ENCODE peak calls at places on chromosomes 6 and 20, in eight cellular contexts. X is RWPE1; O is stimulated activated CD8-positive, alpha-beta memory T cell treated with anti-CD3 and anti-CD28 coated beads, Interleukin-15, amount 100 ng/mL, for 24 hours; V is activated gamma-delta T cell treated with Interleukin-2 at 50 U/mL for 16 hours; J is activated naive CD4-positive, alpha-beta T cell treated with anti-CD3 and anti-CD28 coated beads, Interleukin-2, amount 50 U/mL, for 16 hours; Z is GM12865; P is NCI-H1436; T is activated T-helper 9 cell treated with anti-CD3 and anti-CD28 coated beads, Interleukin-2, amount 50 U/mL, for 16 hours. G is an unnamed sample.
A peak's percentile ranks its signal among the peaks of the same experiment; 100 is the strongest.

GRCh38 chr6:41591859-41592502 is 45.8 kb downstream of the FOXP4 start:
- DNase-seq in X (peak; percentile 90), O (peak; percentile 61), V (peak; percentile 78), J (peak; percentile 77), Z (peak; percentile 70), P (peak; percentile 58), T (peak; percentile 67), G (peak; percentile 87)

GRCh38 chr20:38073307-38074010 is 39.9 kb downstream of the RPRD1B start:
- DNase-seq in X (peak; percentile 80), O (no peak), V (no peak), J (no peak), Z (peak; percentile 70), P (peak; percentile 34), T (no peak), G (peak; percentile 91)

GRCh38 chr20:51510961-51511360 is 31.6 kb downstream of the NFATC2 start:
- DNase-seq in X (peak; percentile 36), O (no peak), V (no peak), J (no peak), Z (no peak), P (no peak), T (no peak), G (no peak)

GRCh38 chr6:24307881-24308280 is 50.0 kb downstream of the DCDC2 start:
- DNase-seq in X (no peak), O (no peak), V (no peak), J (no peak), Z (no peak), P (no peak), T (no peak), G (no peak)

GRCh38 chr6:22966711-22967110 is 397.3 kb downstream of the HDGFL1 start:
- DNase-seq in X (no peak), O (no peak), V (no peak), J (no peak), Z (no peak), P (peak; percentile 5), T (no peak), G (no peak)

GRCh38 chr6:69827491-69827890 is 30.7 kb upstream of the LMBRD1 start:
- DNase-seq in X (no peak), O (no peak), V (no peak), J (no peak), Z (no peak), P (no peak), T (no peak), G (no peak)

GRCh38 chr6:43247115-43247999 is 4.1 kb downstream of the TTBK1 start:
- DNase-seq in X (peak; percentile 81), O (peak; percentile 54), V (peak; percentile 70), J (peak; percentile 85), Z (peak; percentile 86), P (peak; percentile 64), T (peak; percentile 69), G (peak; percentile 69)

GRCh38 chr6:119856136-119856535 is 506.6 kb upstream of the MAN1A1 start:
- DNase-seq in X (peak; percentile 17), O (no peak), V (no peak), J (peak; percentile 30), Z (peak; percentile 10), P (no peak), T (no peak), G (no peak)

GRCh38 chr6:122770835-122771601 is 8.5 kb upstream of the FABP7 start:
- DNase-seq in X (no peak), O (no peak), V (no peak), J (no peak), Z (no peak), P (no peak), T (no peak), G (peak; percentile 63)

GRCh38 chr6:21360353-21360752 is 233.2 kb upstream of the SOX4 start:
- DNase-seq in X (no peak), O (no peak), V (no peak), J (no peak), Z (peak; percentile 53), P (no peak), T (no peak), G (peak; percentile 67)

GRCh38 chr20:35490736-35491181 is 35.4 kb downstream of the CEP250 start:
- DNase-seq in X (no peak), O (peak; percentile 28), V (peak; percentile 67), J (peak; percentile 48), Z (peak; percentile 86), P (no peak), T (peak; percentile 28), G (no peak)

GRCh38 chr6:32867559-32868256 is 13.7 kb downstream of the PSMB9 start:
- DNase-seq in X (no peak), O (no peak), V (no peak), J (no peak), Z (no peak), P (no peak), T (no peak), G (no peak)

GRCh38 chr20:48416002-48416401 is 411.8 kb downstream of the PREX1 start:
- DNase-seq in X (no peak), O (no peak), V (no peak), J (no peak), Z (peak; percentile 57), P (no peak), T (no peak), G (no peak)

GRCh38 chr6:113763311-113763766 is 93.8 kb upstream of the MARCKS start:
- DNase-seq in X (peak; percentile 11), O (no peak), V (no peak), J (no peak), Z (peak; percentile 38), P (no peak), T (no peak), G (no peak)

GRCh38 chr6:34920097-34920496 is 31.0 kb downstream of the ANKS1A start:
- DNase-seq in X (no peak), O (no peak), V (no peak), J (no peak), Z (no peak), P (no peak), T (no peak), G (no peak)

GRCh38 chr6:32173051-32173727 is 2.7 kb downstream of the AGPAT1 start:
- DNase-seq in X (no peak), O (no peak), V (no peak), J (no peak), Z (no peak), P (no peak), T (no peak), G (peak; percentile 22)

GRCh38 chr20:4966826-4967751 is 34.2 kb downstream of the SLC23A2 start:
- DNase-seq in X (no peak), O (no peak), V (no peak), J (no peak), Z (no peak), P (no peak), T (no peak), G (no peak)

GRCh38 chr6:165659945-165660862 is 2.8 kb downstream of the PDE10A start:
- DNase-seq in X (no peak), O (no peak), V (no peak), J (no peak), Z (no peak), P (no peak), T (no peak), G (no peak)

GRCh38 chr20:44187763-44188709 is 1.0 kb upstream of the JPH2 start:
- DNase-seq in X (no peak), O (no peak), V (no peak), J (no peak), Z (peak; percentile 29), P (no peak), T (no peak), G (no peak)

GRCh38 chr6:113860165-113860955 is 3.2 kb downstream of the MARCKS start:
- DNase-seq in X (peak; percentile 21), O (no peak), V (no peak), J (no peak), Z (peak; percentile 20), P (peak; percentile 31), T (no peak), G (no peak)

GRCh38 chr6:20433929-20434328 is 32.2 kb downstream of the E2F3 start:
- DNase-seq in X (no peak), O (no peak), V (no peak), J (no peak), Z (no peak), P (no peak), T (no peak), G (no peak)

GRCh38 chr20:18879262-18879661 is 65.7 kb downstream of the SCP2D1 start:
- DNase-seq in X (peak; percentile 34), O (no peak), V (no peak), J (no peak), Z (no peak), P (no peak), T (no peak), G (peak; percentile 73)

GRCh38 chr6:18343741-18344140 is 43.4 kb upstream of the RNF144B start:
- DNase-seq in X (peak; percentile 51), O (no peak), V (no peak), J (no peak), Z (no peak), P (no peak), T (no peak), G (no peak)